ENCODE peak calls at places on chromosomes 1 and 21, in five cellular contexts. D, C, U, L and R are unnamed samples.

GRCh38 chr1:159084867-159085266 is 8.3 kb upstream of the AIM2 start:
- DNase-seq in D (no peak), U (no peak), C (no peak), L (no peak), R (no peak)

GRCh38 chr1:66676616-66677298 is 75.5 kb upstream of the DYNLT5 start:
- DNase-seq in D (no peak), U (no peak), C (peak; percentile 83), L (peak; percentile 83), R (no peak)

GRCh38 chr1:166089804-166090203 is 77.0 kb downstream of the FAM78B start:
- DNase-seq in U (no peak), L (no peak), D (no peak), C (no peak), R (peak; percentile 22)

GRCh38 chr1:234601217-234602017 is 8.6 kb downstream of the IRF2BP2 start:
- DNase-seq in L (peak; percentile 43), D (no peak), C (peak; percentile 80), U (peak; percentile 39), R (peak; percentile 68)

GRCh38 chr1:191022856-191023255 is 545.2 kb upstream of the BRINP3 start:
- DNase-seq in L (peak; percentile 1), U (no peak), C (peak; percentile 90), D (no peak), R (no peak)

GRCh38 chr1:234823191-234824176 is 213.5 kb upstream of the IRF2BP2 start:
- DNase-seq in D (no peak), C (no peak), L (no peak), U (no peak), R (no peak)

GRCh38 chr1:183291802-183292515 is 105.9 kb downstream of the LAMC2 start:
- DNase-seq in L (peak; percentile 92), U (no peak), D (no peak), C (peak; percentile 37), R (no peak)

GRCh38 chr1:205739348-205740160 is 10.4 kb downstream of the NUCKS1 start:
- DNase-seq in C (peak; percentile 93), L (peak; percentile 33), U (no peak), D (no peak), R (peak; percentile 37)

GRCh38 chr21:45357436-45358260 is 47.3 kb upstream of the COL18A1 start:
- DNase-seq in U (no peak), D (no peak), C (peak; percentile 28), L (no peak), R (no peak)

GRCh38 chr1:147640553-147641165 is 29.7 kb downstream of the ACP6 start:
- DNase-seq in U (peak; percentile 80), D (peak; percentile 67), C (peak; percentile 87), L (peak; percentile 67), R (peak; percentile 95)

GRCh38 chr1:1425753-1426495 is 4.8 kb upstream of the ANKRD65 start:
- DNase-seq in U (no peak), D (no peak), C (no peak), L (no peak), R (no peak)

GRCh38 chr1:237677979-237678378 is 212.7 kb downstream of the ZP4 start:
- DNase-seq in U (no peak), D (no peak), L (no peak), C (peak; percentile 70), R (peak; percentile 33)

GRCh38 chr21:43733529-43734071 is 14.7 kb downstream of the PDXK start:
- DNase-seq in C (peak; percentile 63), U (no peak), L (no peak), D (no peak), R (no peak)

GRCh38 chr1:8666394-8667167 is 150.9 kb downstream of the RERE start:
- DNase-seq in D (no peak), U (no peak), C (peak; percentile 36), L (peak; percentile 51), R (no peak)

GRCh38 chr1:37793773-37794371 is at the start of gene MANEAL:
- DNase-seq in U (peak; percentile 35), C (peak; percentile 64), D (no peak), L (peak; percentile 67), R (peak; percentile 15)

GRCh38 chr1:200493344-200493743 is 83.5 kb upstream of the ZNF281 start:
- DNase-seq in D (no peak), U (no peak), C (no peak), L (no peak), R (no peak)

GRCh38 chr1:243294723-243295121 is 38.9 kb downstream of the SDCCAG8 start:
- DNase-seq in D (no peak), C (peak; percentile 93), U (no peak), L (peak; percentile 35), R (no peak)

GRCh38 chr1:3504823-3505155 is 50.3 kb downstream of the ARHGEF16 start:
- DNase-seq in C (no peak), D (no peak), L (peak; percentile 48), U (no peak), R (no peak)

GRCh38 chr1:54218883-54219687 is 19.1 kb downstream of the MRPL37 start:
- DNase-seq in C (no peak), L (peak; percentile 39), U (no peak), D (no peak), R (no peak)